ENCODE peak calls at places on chromosomes 7 and 10, in seven cellular contexts. H is HS-27A; K is nucleus accumbens; X is NCI-H2081 treated with DMSO at 0.1 percent for 48 hours; A is NCI-H524; Q is stimulated activated CD8-positive, alpha-beta memory T cell treated with anti-CD3 and anti-CD28 coated beads, Interleukin-7, amount 100 ng/mL, for 4 hours; L is choroid plexus epithelial cell. G is an unnamed sample.
A peak's percentile ranks its signal among the peaks of the same experiment; 100 is the strongest.

GRCh38 chr7:65938336-65938895 is 43.6 kb downstream of the GUSB start:
- DNase-seq in H (no peak), K (no peak), X (no peak), A (no peak), Q (no peak), L (peak; percentile 55), G (peak; percentile 26)

GRCh38 chr10:119643306-119644214 is 7.6 kb upstream of the BAG3 start:
- DNase-seq in H (no peak), K (no peak), X (no peak), A (no peak), Q (no peak), L (no peak), G (peak; percentile 78)

GRCh38 chr10:83522881-83523386 is 616.4 kb upstream of the GHITM start:
- DNase-seq in H (no peak), K (no peak), X (no peak), A (no peak), Q (no peak), L (peak; percentile 62), G (peak; percentile 92)

GRCh38 chr10:23319835-23320234 is 24.8 kb downstream of the C10orf67 start:
- DNase-seq in H (no peak), K (no peak), X (no peak), A (no peak), Q (no peak), L (no peak), G (no peak)

GRCh38 chr10:59864141-59864962 is 42.0 kb downstream of the CCDC6 start:
- DNase-seq in H (no peak), K (no peak), X (no peak), A (no peak), Q (no peak), L (no peak), G (peak; percentile 41)

GRCh38 chr7:142908921-142909870 is 23.7 kb upstream of the TRPV6 start:
- DNase-seq in H (no peak), K (no peak), X (no peak), A (no peak), Q (no peak), L (no peak), G (peak; percentile 31)

GRCh38 chr7:94295805-94296204 is 98.9 kb upstream of the COL1A2 start:
- DNase-seq in H (no peak), K (no peak), X (peak; percentile 42), A (no peak), Q (no peak), L (peak; percentile 91), G (peak; percentile 84)

GRCh38 chr10:11018426-11018818 is 750 bp downstream of the CELF2 start:
- DNase-seq in H (no peak), K (no peak), X (no peak), A (no peak), Q (no peak), L (no peak), G (no peak)

GRCh38 chr10:17597386-17597785 is 19.8 kb downstream of the HACD1 start:
- DNase-seq in H (no peak), K (no peak), X (no peak), A (no peak), Q (no peak), L (no peak), G (no peak)

GRCh38 chr10:97138174-97138573 is 47.6 kb downstream of the SLIT1 start:
- DNase-seq in H (no peak), K (no peak), X (no peak), A (no peak), Q (no peak), L (no peak), G (no peak)

GRCh38 chr10:35912615-35913170 is 270.6 kb upstream of the FZD8 start:
- DNase-seq in H (no peak), K (no peak), X (no peak), A (no peak), Q (no peak), L (peak; percentile 65), G (peak; percentile 69)

GRCh38 chr7:108630002-108630401 is 60.3 kb downstream of the DNAJB9 start:
- DNase-seq in H (no peak), K (peak; percentile 23), X (no peak), A (peak; percentile 90), Q (no peak), L (peak; percentile 56), G (peak; percentile 7)

GRCh38 chr10:114544045-114544659 is 113.9 kb downstream of the ABLIM1 start:
- DNase-seq in H (no peak), K (no peak), X (no peak), A (no peak), Q (peak; percentile 48), L (no peak), G (no peak)

GRCh38 chr10:18737841-18738240 is 78.6 kb downstream of the ARL5B start:
- DNase-seq in H (peak; percentile 75), K (no peak), X (no peak), A (no peak), Q (no peak), L (peak; percentile 60), G (peak; percentile 98)

GRCh38 chr7:12386237-12386839 is 17.3 kb downstream of the VWDE start:
- DNase-seq in H (no peak), K (no peak), X (peak; percentile 27), A (peak; percentile 67), Q (no peak), L (no peak), G (no peak)

GRCh38 chr10:7432884-7433726 is 22.3 kb upstream of the SFMBT2 start:
- DNase-seq in H (no peak), K (no peak), X (peak; percentile 68), A (no peak), Q (no peak), L (no peak), G (no peak)

GRCh38 chr7:138527746-138528223 is 67.7 kb downstream of the TRIM24 start:
- DNase-seq in H (no peak), K (no peak), X (no peak), A (no peak), Q (no peak), L (peak; percentile 12), G (peak; percentile 92)

GRCh38 chr7:80165177-80165576 is 30.5 kb downstream of the GNAI1 start:
- DNase-seq in H (no peak), K (no peak), X (no peak), A (no peak), Q (no peak), L (no peak), G (no peak)

GRCh38 chr10:69958232-69958902 is 94.3 kb upstream of the MACROH2A2 start:
- DNase-seq in H (no peak), K (no peak), X (no peak), A (no peak), Q (no peak), L (peak; percentile 76), G (peak; percentile 59)

GRCh38 chr10:51862149-51862548 is 162.8 kb upstream of the CSTF2T start:
- DNase-seq in H (no peak), K (no peak), X (no peak), A (no peak), Q (no peak), L (no peak), G (peak; percentile 7)

GRCh38 chr10:86706401-86706841 is 38.1 kb downstream of the LDB3 start:
- DNase-seq in H (no peak), K (no peak), X (no peak), A (no peak), Q (no peak), L (no peak), G (no peak)

GRCh38 chr7:26900283-26900682 is 35.9 kb upstream of the SKAP2 start:
- DNase-seq in H (no peak), K (no peak), X (no peak), A (peak; percentile 2), Q (no peak), L (no peak), G (no peak)

GRCh38 chr7:44824894-44825526 is 22.9 kb downstream of the H2AZ2 start:
- DNase-seq in H (no peak), K (no peak), X (no peak), A (no peak), Q (no peak), L (peak; percentile 66), G (peak; percentile 54)

GRCh38 chr7:112188257-112188656 is 17.9 kb downstream of the DOCK4 start:
- DNase-seq in H (no peak), K (no peak), X (no peak), A (no peak), Q (no peak), L (no peak), G (no peak)

GRCh38 chr7:16649196-16649595 is 3.2 kb downstream of the BZW2 start:
- DNase-seq in H (no peak), K (no peak), X (no peak), A (no peak), Q (no peak), L (peak; percentile 21), G (no peak)

GRCh38 chr10:47044741-47045140 is 133.5 kb downstream of the PTPN20 start:
- DNase-seq in H (no peak), K (no peak), X (no peak), A (no peak), Q (no peak), L (no peak), G (no peak)

G was measured in amniotic epithelial cell.